ENCODE peak calls at places on chromosome 17, in ten cellular contexts. One of them, this sample, is unnamed.

GRCh38 chr17:77188084-77189066 is 47.6 kb downstream of the SEC14L1 start:
- DNase-seq in hippocampal formation: no peak
- DNase-seq in GM10248: no peak
- DNase-seq in activated naive CD4-positive, alpha-beta T cell: no peak
- DNase-seq in cardiac fibroblast: peak
- DNase-seq in ascending aorta: no peak
- DNase-seq in AG08396: no peak
- DNase-seq in non-pigmented ciliary epithelial cell: no peak
- DNase-seq in BJ: no peak
- DNase-seq in effector CD4-positive, alpha-beta T cell: no peak
- DNase-seq in this sample: no peak

GRCh38 chr17:50638851-50639767 is 4.4 kb downstream of the ABCC3 start:
- DNase-seq in hippocampal formation: peak
- DNase-seq in GM10248: no peak
- DNase-seq in activated naive CD4-positive, alpha-beta T cell: no peak
- DNase-seq in cardiac fibroblast: peak
- DNase-seq in ascending aorta: peak
- DNase-seq in AG08396: peak
- DNase-seq in non-pigmented ciliary epithelial cell: peak
- DNase-seq in BJ: peak
- DNase-seq in effector CD4-positive, alpha-beta T cell: no peak
- DNase-seq in this sample: no peak

GRCh38 chr17:36978810-36979584 is 30.2 kb downstream of the AATF start:
- DNase-seq in hippocampal formation: no peak
- DNase-seq in GM10248: no peak
- DNase-seq in activated naive CD4-positive, alpha-beta T cell: no peak
- DNase-seq in cardiac fibroblast: no peak
- DNase-seq in ascending aorta: no peak
- DNase-seq in AG08396: no peak
- DNase-seq in non-pigmented ciliary epithelial cell: no peak
- DNase-seq in BJ: no peak
- DNase-seq in effector CD4-positive, alpha-beta T cell: no peak
- DNase-seq in this sample: no peak

GRCh38 chr17:70520447-70520846 is 351.1 kb downstream of the KCNJ2 start:
- DNase-seq in hippocampal formation: no peak
- DNase-seq in GM10248: no peak
- DNase-seq in activated naive CD4-positive, alpha-beta T cell: no peak
- DNase-seq in cardiac fibroblast: no peak
- DNase-seq in ascending aorta: no peak
- DNase-seq in AG08396: no peak
- DNase-seq in non-pigmented ciliary epithelial cell: no peak
- DNase-seq in BJ: no peak
- DNase-seq in effector CD4-positive, alpha-beta T cell: no peak
- DNase-seq in this sample: no peak

GRCh38 chr17:17598003-17598402 is 6.5 kb upstream of the PEMT start:
- DNase-seq in hippocampal formation: no peak
- DNase-seq in GM10248: no peak
- DNase-seq in activated naive CD4-positive, alpha-beta T cell: no peak
- DNase-seq in cardiac fibroblast: no peak
- DNase-seq in ascending aorta: no peak
- DNase-seq in AG08396: no peak
- DNase-seq in non-pigmented ciliary epithelial cell: no peak
- DNase-seq in BJ: no peak
- DNase-seq in effector CD4-positive, alpha-beta T cell: no peak
- DNase-seq in this sample: no peak

GRCh38 chr17:77704048-77704815 is 254.3 kb upstream of the TNRC6C start:
- DNase-seq in hippocampal formation: no peak
- DNase-seq in GM10248: no peak
- DNase-seq in activated naive CD4-positive, alpha-beta T cell: no peak
- DNase-seq in cardiac fibroblast: no peak
- DNase-seq in ascending aorta: peak
- DNase-seq in AG08396: no peak
- DNase-seq in non-pigmented ciliary epithelial cell: no peak
- DNase-seq in BJ: no peak
- DNase-seq in effector CD4-positive, alpha-beta T cell: no peak
- DNase-seq in this sample: no peak

GRCh38 chr17:19766421-19767270 is 18.5 kb upstream of the ALDH3A1 start:
- DNase-seq in hippocampal formation: peak
- DNase-seq in GM10248: peak
- DNase-seq in activated naive CD4-positive, alpha-beta T cell: peak
- DNase-seq in cardiac fibroblast: peak
- DNase-seq in ascending aorta: peak
- DNase-seq in AG08396: peak
- DNase-seq in non-pigmented ciliary epithelial cell: no peak
- DNase-seq in BJ: no peak
- DNase-seq in effector CD4-positive, alpha-beta T cell: peak
- DNase-seq in this sample: no peak

GRCh38 chr17:40323731-40324650 is 15.0 kb downstream of the RARA start:
- DNase-seq in hippocampal formation: no peak
- DNase-seq in GM10248: no peak
- DNase-seq in activated naive CD4-positive, alpha-beta T cell: no peak
- DNase-seq in cardiac fibroblast: peak
- DNase-seq in ascending aorta: peak
- DNase-seq in AG08396: no peak
- DNase-seq in non-pigmented ciliary epithelial cell: no peak
- DNase-seq in BJ: no peak
- DNase-seq in effector CD4-positive, alpha-beta T cell: peak
- DNase-seq in this sample: no peak

GRCh38 chr17:73343168-73343634 is 31.4 kb upstream of the CDC42EP4 start:
- DNase-seq in hippocampal formation: peak
- DNase-seq in GM10248: no peak
- DNase-seq in activated naive CD4-positive, alpha-beta T cell: no peak
- DNase-seq in cardiac fibroblast: peak
- DNase-seq in ascending aorta: peak
- DNase-seq in AG08396: peak
- DNase-seq in non-pigmented ciliary epithelial cell: no peak
- DNase-seq in BJ: no peak
- DNase-seq in effector CD4-positive, alpha-beta T cell: no peak
- DNase-seq in this sample: no peak

GRCh38 chr17:43669971-43670644 is 8.4 kb upstream of the MEOX1 start:
- DNase-seq in hippocampal formation: no peak
- DNase-seq in GM10248: no peak
- DNase-seq in activated naive CD4-positive, alpha-beta T cell: no peak
- DNase-seq in cardiac fibroblast: no peak
- DNase-seq in ascending aorta: no peak
- DNase-seq in AG08396: no peak
- DNase-seq in non-pigmented ciliary epithelial cell: no peak
- DNase-seq in BJ: no peak
- DNase-seq in effector CD4-positive, alpha-beta T cell: no peak
- DNase-seq in this sample: peak

GRCh38 chr17:40063034-40063765 is 435 bp downstream of the THRA start:
- DNase-seq in hippocampal formation: no peak
- DNase-seq in GM10248: no peak
- DNase-seq in activated naive CD4-positive, alpha-beta T cell: no peak
- DNase-seq in cardiac fibroblast: peak
- DNase-seq in ascending aorta: no peak
- DNase-seq in AG08396: peak
- DNase-seq in non-pigmented ciliary epithelial cell: no peak
- DNase-seq in BJ: no peak
- DNase-seq in effector CD4-positive, alpha-beta T cell: no peak
- DNase-seq in this sample: no peak

GRCh38 chr17:40286473-40286872 is 1.2 kb upstream of the CDC6 start:
- DNase-seq in hippocampal formation: no peak
- DNase-seq in GM10248: no peak
- DNase-seq in activated naive CD4-positive, alpha-beta T cell: no peak
- DNase-seq in cardiac fibroblast: no peak
- DNase-seq in ascending aorta: no peak
- DNase-seq in AG08396: no peak
- DNase-seq in non-pigmented ciliary epithelial cell: no peak
- DNase-seq in BJ: no peak
- DNase-seq in effector CD4-positive, alpha-beta T cell: no peak
- DNase-seq in this sample: no peak

GRCh38 chr17:42832934-42833770 is at the start of gene PSME3:
- DNase-seq in hippocampal formation: peak
- DNase-seq in GM10248: peak
- DNase-seq in activated naive CD4-positive, alpha-beta T cell: peak
- DNase-seq in cardiac fibroblast: peak
- DNase-seq in ascending aorta: peak
- DNase-seq in AG08396: peak
- DNase-seq in non-pigmented ciliary epithelial cell: no peak
- DNase-seq in BJ: no peak
- DNase-seq in effector CD4-positive, alpha-beta T cell: peak
- DNase-seq in this sample: peak

GRCh38 chr17:44247346-44248219 is 20.4 kb downstream of the SLC4A1 start:
- DNase-seq in hippocampal formation: no peak
- DNase-seq in GM10248: no peak
- DNase-seq in activated naive CD4-positive, alpha-beta T cell: no peak
- DNase-seq in cardiac fibroblast: no peak
- DNase-seq in ascending aorta: no peak
- DNase-seq in AG08396: no peak
- DNase-seq in non-pigmented ciliary epithelial cell: no peak
- DNase-seq in BJ: no peak
- DNase-seq in effector CD4-positive, alpha-beta T cell: no peak
- DNase-seq in this sample: no peak

GRCh38 chr17:62950067-62950466 is 16.0 kb upstream of the TANC2 start:
- DNase-seq in hippocampal formation: no peak
- DNase-seq in GM10248: no peak
- DNase-seq in activated naive CD4-positive, alpha-beta T cell: no peak
- DNase-seq in cardiac fibroblast: peak
- DNase-seq in ascending aorta: peak
- DNase-seq in AG08396: peak
- DNase-seq in non-pigmented ciliary epithelial cell: no peak
- DNase-seq in BJ: no peak
- DNase-seq in effector CD4-positive, alpha-beta T cell: no peak
- DNase-seq in this sample: no peak

GRCh38 chr17:40062347-40063033 is at the start of gene THRA:
- DNase-seq in hippocampal formation: peak
- DNase-seq in GM10248: peak
- DNase-seq in activated naive CD4-positive, alpha-beta T cell: no peak
- DNase-seq in cardiac fibroblast: peak
- DNase-seq in ascending aorta: peak
- DNase-seq in AG08396: peak
- DNase-seq in non-pigmented ciliary epithelial cell: no peak
- DNase-seq in BJ: no peak
- DNase-seq in effector CD4-positive, alpha-beta T cell: peak
- DNase-seq in this sample: no peak

GRCh38 chr17:6413073-6413472 is 21.8 kb downstream of the AIPL1 start:
- DNase-seq in hippocampal formation: peak
- DNase-seq in GM10248: peak
- DNase-seq in activated naive CD4-positive, alpha-beta T cell: no peak
- DNase-seq in cardiac fibroblast: peak
- DNase-seq in ascending aorta: no peak
- DNase-seq in AG08396: peak
- DNase-seq in non-pigmented ciliary epithelial cell: peak
- DNase-seq in BJ: no peak
- DNase-seq in effector CD4-positive, alpha-beta T cell: no peak
- DNase-seq in this sample: no peak

GRCh38 chr17:5823219-5823618 is 238.9 kb upstream of the NLRP1 start:
- DNase-seq in hippocampal formation: no peak
- DNase-seq in GM10248: no peak
- DNase-seq in activated naive CD4-positive, alpha-beta T cell: no peak
- DNase-seq in cardiac fibroblast: no peak
- DNase-seq in ascending aorta: no peak
- DNase-seq in AG08396: no peak
- DNase-seq in non-pigmented ciliary epithelial cell: no peak
- DNase-seq in BJ: no peak
- DNase-seq in effector CD4-positive, alpha-beta T cell: no peak
- DNase-seq in this sample: no peak

GRCh38 chr17:163514-164103 is 17.8 kb downstream of the DOC2B start:
- DNase-seq in hippocampal formation: no peak
- DNase-seq in GM10248: no peak
- DNase-seq in activated naive CD4-positive, alpha-beta T cell: no peak
- DNase-seq in cardiac fibroblast: no peak
- DNase-seq in ascending aorta: no peak
- DNase-seq in AG08396: no peak
- DNase-seq in non-pigmented ciliary epithelial cell: no peak
- DNase-seq in BJ: no peak
- DNase-seq in effector CD4-positive, alpha-beta T cell: no peak
- DNase-seq in this sample: no peak

GRCh38 chr17:32265192-32265895 is at the start of gene RHBDL3:
- DNase-seq in hippocampal formation: no peak
- DNase-seq in GM10248: no peak
- DNase-seq in activated naive CD4-positive, alpha-beta T cell: no peak
- DNase-seq in cardiac fibroblast: no peak
- DNase-seq in ascending aorta: no peak
- DNase-seq in AG08396: peak
- DNase-seq in non-pigmented ciliary epithelial cell: no peak
- DNase-seq in BJ: no peak
- DNase-seq in effector CD4-positive, alpha-beta T cell: no peak
- DNase-seq in this sample: no peak

GRCh38 chr17:81253358-81254131 is 14.4 kb downstream of the NDUFAF8 start:
- DNase-seq in hippocampal formation: no peak
- DNase-seq in GM10248: peak
- DNase-seq in activated naive CD4-positive, alpha-beta T cell: peak
- DNase-seq in cardiac fibroblast: peak
- DNase-seq in ascending aorta: no peak
- DNase-seq in AG08396: peak
- DNase-seq in non-pigmented ciliary epithelial cell: no peak
- DNase-seq in BJ: no peak
- DNase-seq in effector CD4-positive, alpha-beta T cell: peak
- DNase-seq in this sample: no peak

GRCh38 chr17:51761105-51761504 is 397.4 kb downstream of the CA10 start:
- DNase-seq in hippocampal formation: no peak
- DNase-seq in GM10248: no peak
- DNase-seq in activated naive CD4-positive, alpha-beta T cell: no peak
- DNase-seq in cardiac fibroblast: no peak
- DNase-seq in ascending aorta: no peak
- DNase-seq in AG08396: no peak
- DNase-seq in non-pigmented ciliary epithelial cell: no peak
- DNase-seq in BJ: no peak
- DNase-seq in effector CD4-positive, alpha-beta T cell: no peak
- DNase-seq in this sample: no peak

GRCh38 chr17:69048634-69049033 is 12.1 kb downstream of the ABCA9 start:
- DNase-seq in hippocampal formation: no peak
- DNase-seq in GM10248: no peak
- DNase-seq in activated naive CD4-positive, alpha-beta T cell: no peak
- DNase-seq in cardiac fibroblast: no peak
- DNase-seq in ascending aorta: no peak
- DNase-seq in AG08396: no peak
- DNase-seq in non-pigmented ciliary epithelial cell: no peak
- DNase-seq in BJ: no peak
- DNase-seq in effector CD4-positive, alpha-beta T cell: no peak
- DNase-seq in this sample: no peak

GRCh38 chr17:67518881-67519280 is 141.8 kb downstream of the PITPNC1 start:
- DNase-seq in hippocampal formation: no peak
- DNase-seq in GM10248: no peak
- DNase-seq in activated naive CD4-positive, alpha-beta T cell: no peak
- DNase-seq in cardiac fibroblast: no peak
- DNase-seq in ascending aorta: no peak
- DNase-seq in AG08396: no peak
- DNase-seq in non-pigmented ciliary epithelial cell: no peak
- DNase-seq in BJ: peak
- DNase-seq in effector CD4-positive, alpha-beta T cell: no peak
- DNase-seq in this sample: no peak